ENCODE peak calls at places on chromosomes 2 and 18, in nine cellular contexts. W, Z, B, F, U, J, D, H and Y are unnamed samples.

GRCh38 chr2:62398295-62398855 is 107.6 kb downstream of the TMEM17 start:
- DNase-seq in W (no peak), Z (no peak), B (no peak), F (no peak), U (no peak), J (peak; percentile 75), D (no peak), H (no peak), Y (no peak)

GRCh38 chr2:24702800-24703199 is 90.4 kb downstream of the PTRHD1 start:
- DNase-seq in W (no peak), Z (peak; percentile 59), B (no peak), F (peak; percentile 57), U (peak; percentile 86), J (no peak), D (peak; percentile 94), H (no peak), Y (peak; percentile 57)

GRCh38 chr18:58953627-58954026 is 89.0 kb downstream of the ZNF532 start:
- DNase-seq in W (no peak), Z (no peak), B (no peak), F (peak; percentile 86), U (no peak), J (no peak), D (no peak), H (no peak), Y (no peak)

GRCh38 chr2:235063501-235063961 is 111.7 kb downstream of the SH3BP4 start:
- DNase-seq in W (no peak), Z (no peak), B (no peak), F (no peak), U (no peak), J (no peak), D (no peak), H (no peak), Y (no peak)

GRCh38 chr2:24164416-24164973 is 10.4 kb upstream of the FAM228A start:
- DNase-seq in W (no peak), Z (no peak), B (peak; percentile 81), F (peak; percentile 65), U (no peak), J (peak; percentile 73), D (no peak), H (peak; percentile 63), Y (no peak)

GRCh38 chr2:195509551-195509950 is 147.5 kb upstream of the SLC39A10 start:
- DNase-seq in W (no peak), Z (no peak), B (no peak), F (no peak), U (no peak), J (no peak), D (no peak), H (no peak), Y (no peak)

GRCh38 chr2:236601306-236602202 is 31.9 kb downstream of the ACKR3 start:
- DNase-seq in W (no peak), Z (no peak), B (no peak), F (no peak), U (no peak), J (no peak), D (no peak), H (no peak), Y (no peak)

GRCh38 chr2:199461455-199462166 is 3.9 kb upstream of the SATB2 start:
- DNase-seq in W (no peak), Z (no peak), B (peak; percentile 32), F (no peak), U (no peak), J (no peak), D (no peak), H (no peak), Y (no peak)

GRCh38 chr2:62180960-62181359 is 15.0 kb upstream of the B3GNT2 start:
- DNase-seq in W (no peak), Z (no peak), B (no peak), F (no peak), U (no peak), J (peak; percentile 48), D (no peak), H (no peak), Y (no peak)

GRCh38 chr2:101162561-101163330 is 11.6 kb upstream of the TBC1D8 start:
- DNase-seq in W (no peak), Z (no peak), B (peak; percentile 92), F (no peak), U (no peak), J (no peak), D (no peak), H (no peak), Y (no peak)

GRCh38 chr2:158835431-158835830 is 40.3 kb downstream of the DAPL1 start:
- DNase-seq in W (no peak), Z (no peak), B (no peak), F (no peak), U (no peak), J (peak; percentile 15), D (no peak), H (no peak), Y (no peak)

GRCh38 chr2:96839288-96839874 is 4.4 kb downstream of the ANKRD23 start:
- DNase-seq in W (no peak), Z (no peak), B (peak; percentile 80), F (no peak), U (peak; percentile 18), J (peak; percentile 84), D (no peak), H (peak; percentile 79), Y (no peak)

GRCh38 chr2:143254108-143254507 is 124.9 kb downstream of the ARHGAP15 start:
- DNase-seq in W (no peak), Z (no peak), B (no peak), F (no peak), U (no peak), J (no peak), D (no peak), H (no peak), Y (no peak)

GRCh38 chr2:32851777-32852439 is 94.8 kb upstream of the LTBP1 start:
- DNase-seq in W (no peak), Z (no peak), B (no peak), F (no peak), U (no peak), J (no peak), D (peak; percentile 38), H (no peak), Y (no peak)

GRCh38 chr2:63023444-63023843 is 27.2 kb upstream of the OTX1 start:
- DNase-seq in W (no peak), Z (no peak), B (peak; percentile 83), F (peak; percentile 73), U (no peak), J (peak; percentile 63), D (peak; percentile 40), H (no peak), Y (peak; percentile 22)

GRCh38 chr2:196291873-196292800 is 120.8 kb upstream of the STK17B start:
- DNase-seq in W (no peak), Z (no peak), B (peak; percentile 42), F (no peak), U (no peak), J (no peak), D (no peak), H (peak; percentile 71), Y (no peak)

GRCh38 chr2:27123302-27124150 is at the start of gene ABHD1:
- DNase-seq in W (no peak), Z (no peak), B (peak; percentile 69), F (peak; percentile 36), U (peak; percentile 13), J (peak; percentile 69), D (no peak), H (peak; percentile 83), Y (no peak)
- TF ChIP-seq CTCF in W (peak; percentile 35), Z (no peak), B (peak; percentile 21), F (no peak), U (no peak), J (no peak), D (no peak), H (no peak), Y (no peak)

DNA sequence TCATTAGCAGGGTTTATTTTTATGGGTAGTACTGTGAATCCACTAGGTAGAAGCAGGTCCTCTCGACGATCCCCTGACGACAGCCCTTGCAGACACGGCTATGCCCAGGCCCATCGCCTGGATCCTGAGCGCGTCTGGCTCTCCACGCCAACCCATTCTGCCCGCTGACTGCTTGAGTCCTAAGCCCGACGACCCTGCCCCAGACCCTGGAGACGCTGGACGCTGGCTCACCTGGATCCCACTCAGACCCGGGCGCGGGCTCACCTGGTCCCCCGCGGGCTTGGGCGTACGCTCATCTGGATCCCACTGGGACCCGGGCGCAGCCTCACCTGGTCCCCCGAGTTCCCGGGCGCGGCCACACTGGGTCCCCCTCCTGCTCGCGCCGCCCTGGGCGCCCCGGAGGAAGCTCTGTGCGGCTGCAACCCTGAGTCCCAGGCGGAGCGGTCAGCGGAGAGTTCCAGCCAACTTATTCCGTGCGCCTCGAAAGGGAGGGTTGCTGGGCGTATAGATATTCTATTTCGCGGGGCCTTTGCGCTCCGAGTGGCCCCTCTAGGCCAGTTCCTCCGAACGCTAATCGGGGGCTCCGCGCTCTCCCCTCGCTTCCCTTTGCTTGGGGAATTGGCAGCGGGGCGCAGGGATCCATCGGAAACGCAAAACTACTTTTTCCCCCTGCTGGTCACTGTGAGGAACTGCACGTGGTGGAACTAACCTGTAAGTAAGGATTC is 22.4 kb upstream of the RMP24 start:
- DNase-seq in W (no peak), Z (no peak), B (peak; percentile 96), F (peak; percentile 59), U (peak; percentile 52), J (peak; percentile 53), D (peak; percentile 59), H (peak; percentile 50), Y (no peak)
- H3K4me3 ChIP-seq in W (peak overlapping the region; percentile 69), Z (peak overlapping the region; percentile 66), B (peak overlapping the region; percentile 66), F (peak overlapping the region; percentile 44), U (peak overlapping the region; percentile 63), J (no peak overlapping the region), D (peak overlapping the region; percentile 58), H (peak overlapping the region; percentile 51), Y (peak overlapping the region; percentile 39)

DNA sequence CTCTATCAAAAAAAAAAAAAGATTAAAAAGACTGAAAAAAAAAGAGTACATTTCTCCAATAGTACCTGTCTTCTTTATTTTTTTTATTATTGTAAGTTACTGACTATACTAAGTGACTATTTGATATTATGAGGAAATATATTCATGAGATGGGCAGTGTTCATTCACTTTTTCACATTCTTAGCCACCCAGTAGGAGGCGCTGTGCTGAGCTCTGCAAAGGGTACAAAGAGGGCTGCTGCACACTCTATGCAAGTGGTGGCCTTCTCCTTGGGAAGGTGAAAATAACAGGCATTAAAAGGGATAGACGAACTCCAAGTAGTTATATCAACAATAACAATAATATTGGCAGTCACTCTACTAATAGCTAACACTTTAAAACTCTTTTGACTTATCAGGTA is 1034.9 kb upstream of the FANCL start:
- DNase-seq in W (no peak), Z (no peak), B (peak; percentile 62), F (peak; percentile 14), U (no peak), J (peak; percentile 17), D (no peak), H (no peak), Y (no peak)
- TF ChIP-seq CTCF in W (no peak), Z (peak; percentile 12), B (peak; percentile 74), F (peak; percentile 17), U (peak; percentile 24), J (peak; percentile 50), D (peak; percentile 14), H (no peak), Y (peak; percentile 47)

DNA sequence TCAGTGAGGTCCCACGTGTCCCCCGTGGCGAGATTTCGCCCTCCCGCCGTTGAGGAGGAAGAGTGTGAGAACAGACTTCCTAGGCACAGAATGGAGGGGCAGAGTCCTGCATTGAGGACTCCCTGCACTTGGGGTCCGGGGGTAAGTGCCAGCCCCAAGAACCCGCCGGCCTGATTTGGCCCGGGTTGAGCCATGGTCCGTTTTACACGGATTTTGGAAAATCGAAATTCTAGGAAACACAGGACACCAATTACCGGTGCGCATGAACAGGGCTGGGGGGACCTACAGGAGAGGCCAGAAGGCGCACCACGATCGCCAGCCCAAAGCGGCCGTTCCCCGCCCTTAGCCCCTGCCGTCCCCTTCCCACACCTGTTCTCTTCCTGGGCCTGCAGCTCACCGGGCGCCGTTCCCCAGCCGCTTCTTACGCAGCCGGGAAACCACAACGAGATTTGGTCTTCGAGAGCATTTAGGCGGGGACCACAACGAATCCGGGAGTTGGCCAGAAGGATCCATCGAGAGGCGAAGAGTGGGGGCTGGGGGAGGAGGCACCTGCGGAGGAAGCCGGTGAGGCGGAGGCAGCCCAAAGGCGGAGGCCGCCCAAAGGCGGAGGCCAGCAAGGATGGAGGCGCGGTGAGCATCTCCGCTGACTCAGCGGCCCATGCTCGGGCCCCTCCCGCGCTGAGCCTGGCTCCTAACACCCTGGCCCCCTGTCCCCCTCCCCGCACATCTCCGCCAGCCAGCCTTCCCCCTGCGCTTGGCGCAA is 464 bp upstream of the TLX2 start:
- DNase-seq in W (no peak), Z (no peak), B (peak; percentile 65), F (no peak), U (no peak), J (no peak), D (no peak), H (no peak), Y (no peak)
- H3K4me3 ChIP-seq in W (no peak overlapping the region), Z (no peak overlapping the region), B (peak overlapping the region; percentile 57), F (peak overlapping the region; percentile 50), U (no peak overlapping the region), J (no peak overlapping the region), D (no peak overlapping the region), H (peak overlapping the region; percentile 5), Y (no peak overlapping the region)